ENCODE peak calls at places on chromosomes 5 and 9, in four cellular contexts. M is HCEC 1CT; E is B cell; J is stimulated activated CD4-positive, alpha-beta T cell treated with anti-CD3 and anti-CD28 coated beads, Interleukin-4, amount 100 ng/mL, for 1 hour. B is an unnamed sample.
A peak's percentile ranks its signal among the peaks of the same experiment; 100 is the strongest.

GRCh38 chr5:63145167-63145566 is 566.5 kb downstream of the LRRC70 start:
- DNase-seq in M (no peak), E (no peak), J (no peak), B (no peak)

GRCh38 chr5:116176124-116176523 is 91.3 kb downstream of the COMMD10 start:
- DNase-seq in J (no peak), M (no peak), E (no peak), B (no peak)

GRCh38 chr9:134066546-134066922 is 1.3 kb downstream of the BRD3 start:
- DNase-seq in M (no peak), E (peak; percentile 39), J (no peak), B (no peak)

GRCh38 chr5:98872679-98873078 is 56.1 kb downstream of the CHD1 start:
- DNase-seq in J (no peak), M (peak; percentile 72), E (no peak), B (peak; percentile 34)

GRCh38 chr9:126015446-126015845 is 268.3 kb downstream of the PBX3 start:
- DNase-seq in J (no peak), M (no peak), E (no peak), B (no peak)

GRCh38 chr5:149887622-149888183 is 56.9 kb downstream of the PDE6A start:
- DNase-seq in J (no peak), M (peak; percentile 44), E (no peak), B (peak; percentile 96)

GRCh38 chr5:131171276-131171815 is 602 bp downstream of the LYRM7 start:
- DNase-seq in M (no peak), E (no peak), J (no peak), B (no peak)

GRCh38 chr9:69276775-69277174 is 48.2 kb upstream of the ENTREP1 start:
- DNase-seq in E (no peak), J (no peak), M (no peak), B (no peak)

GRCh38 chr5:17436766-17437221 is 61.2 kb upstream of the TAF11L2 start:
- DNase-seq in M (no peak), J (no peak), E (peak; percentile 26), B (no peak)